ENCODE peak calls at places on chromosomes 6 and 20, in ten cellular contexts. One of them, this sample, is unnamed.

GRCh38 chr6:70136996-70137395 is 165.9 kb downstream of the COL9A1 start:
- DNase-seq in astrocyte of the cerebellum: no peak
- DNase-seq in adrenal gland: no peak
- DNase-seq in IMR-90: no peak
- DNase-seq in CD8-positive, alpha-beta T cell: no peak
- DNase-seq in choroid plexus epithelial cell: no peak
- DNase-seq in A549: no peak
- DNase-seq in PC-3: no peak
- DNase-seq in AG09309: no peak
- DNase-seq in BJ: no peak
- DNase-seq in this sample: no peak

GRCh38 chr6:89412071-89413005 is at the start of gene RRAGD:
- DNase-seq in adrenal gland: peak; percentile 86
- DNase-seq in A549: peak; percentile 50
- DNase-seq in BJ: no peak
- DNase-seq in AG09309: no peak
- DNase-seq in PC-3: peak; percentile 8
- DNase-seq in choroid plexus epithelial cell: no peak
- DNase-seq in CD8-positive, alpha-beta T cell: peak; percentile 11
- DNase-seq in astrocyte of the cerebellum: no peak
- DNase-seq in IMR-90: no peak
- DNase-seq in this sample: no peak

GRCh38 chr20:31712564-31713311 is 9.9 kb downstream of the BCL2L1 start:
- DNase-seq in CD8-positive, alpha-beta T cell: no peak
- DNase-seq in A549: peak; percentile 80
- DNase-seq in adrenal gland: peak; percentile 81
- DNase-seq in astrocyte of the cerebellum: peak; percentile 93
- DNase-seq in BJ: no peak
- DNase-seq in choroid plexus epithelial cell: peak; percentile 80
- DNase-seq in AG09309: no peak
- DNase-seq in PC-3: peak; percentile 97
- DNase-seq in IMR-90: peak; percentile 82
- DNase-seq in this sample: peak; percentile 90

GRCh38 chr6:28587011-28587745 is 61.5 kb downstream of the GPX5 start:
- DNase-seq in CD8-positive, alpha-beta T cell: peak; percentile 47
- DNase-seq in PC-3: peak; percentile 85
- DNase-seq in IMR-90: no peak
- DNase-seq in BJ: no peak
- DNase-seq in adrenal gland: peak; percentile 63
- DNase-seq in astrocyte of the cerebellum: no peak
- DNase-seq in choroid plexus epithelial cell: peak; percentile 60
- DNase-seq in AG09309: no peak
- DNase-seq in A549: peak; percentile 67
- DNase-seq in this sample: peak; percentile 36

GRCh38 chr6:7909323-7910276 is 988 bp downstream of the TXNDC5 start:
- DNase-seq in choroid plexus epithelial cell: peak; percentile 31
- DNase-seq in PC-3: peak; percentile 52
- DNase-seq in CD8-positive, alpha-beta T cell: no peak
- DNase-seq in A549: peak; percentile 49
- DNase-seq in astrocyte of the cerebellum: no peak
- DNase-seq in BJ: no peak
- DNase-seq in IMR-90: peak; percentile 27
- DNase-seq in adrenal gland: peak; percentile 69
- DNase-seq in AG09309: no peak
- DNase-seq in this sample: no peak

GRCh38 chr6:105258816-105259215 is 79.0 kb upstream of the POPDC3 start:
- DNase-seq in astrocyte of the cerebellum: no peak
- DNase-seq in PC-3: no peak
- DNase-seq in A549: no peak
- DNase-seq in choroid plexus epithelial cell: no peak
- DNase-seq in adrenal gland: no peak
- DNase-seq in AG09309: no peak
- DNase-seq in BJ: no peak
- DNase-seq in CD8-positive, alpha-beta T cell: no peak
- DNase-seq in IMR-90: no peak
- DNase-seq in this sample: no peak

GRCh38 chr6:2804516-2804915 is 37.1 kb downstream of the SERPINB1 start:
- DNase-seq in astrocyte of the cerebellum: no peak
- DNase-seq in A549: no peak
- DNase-seq in IMR-90: no peak
- DNase-seq in BJ: no peak
- DNase-seq in CD8-positive, alpha-beta T cell: no peak
- DNase-seq in AG09309: no peak
- DNase-seq in PC-3: no peak
- DNase-seq in choroid plexus epithelial cell: no peak
- DNase-seq in adrenal gland: no peak
- DNase-seq in this sample: no peak

GRCh38 chr6:5333653-5334052 is 72.3 kb downstream of the FARS2 start:
- DNase-seq in CD8-positive, alpha-beta T cell: no peak
- DNase-seq in IMR-90: peak; percentile 60
- DNase-seq in A549: no peak
- DNase-seq in choroid plexus epithelial cell: no peak
- DNase-seq in BJ: peak; percentile 17
- DNase-seq in PC-3: peak; percentile 63
- DNase-seq in AG09309: peak; percentile 13
- DNase-seq in astrocyte of the cerebellum: peak; percentile 16
- DNase-seq in adrenal gland: no peak
- DNase-seq in this sample: no peak

GRCh38 chr20:23087587-23088275 is 1.6 kb upstream of the CD93 start:
- DNase-seq in BJ: no peak
- DNase-seq in AG09309: no peak
- DNase-seq in PC-3: no peak
- DNase-seq in CD8-positive, alpha-beta T cell: no peak
- DNase-seq in A549: no peak
- DNase-seq in adrenal gland: no peak
- DNase-seq in IMR-90: no peak
- DNase-seq in choroid plexus epithelial cell: no peak
- DNase-seq in astrocyte of the cerebellum: no peak
- DNase-seq in this sample: no peak

GRCh38 chr20:23085415-23086055 is 589 bp downstream of the CD93 start:
- DNase-seq in astrocyte of the cerebellum: no peak
- DNase-seq in adrenal gland: no peak
- DNase-seq in AG09309: no peak
- DNase-seq in IMR-90: no peak
- DNase-seq in choroid plexus epithelial cell: no peak
- DNase-seq in A549: no peak
- DNase-seq in PC-3: no peak
- DNase-seq in CD8-positive, alpha-beta T cell: no peak
- DNase-seq in BJ: no peak
- DNase-seq in this sample: no peak

GRCh38 chr20:23086931-23087411 is 847 bp upstream of the CD93 start:
- DNase-seq in PC-3: no peak
- DNase-seq in A549: no peak
- DNase-seq in adrenal gland: peak; percentile 52
- DNase-seq in choroid plexus epithelial cell: no peak
- DNase-seq in CD8-positive, alpha-beta T cell: no peak
- DNase-seq in AG09309: no peak
- DNase-seq in astrocyte of the cerebellum: no peak
- DNase-seq in IMR-90: no peak
- DNase-seq in BJ: no peak
- DNase-seq in this sample: no peak

GRCh38 chr20:23084845-23085355 is 1.2 kb downstream of the CD93 start:
- DNase-seq in CD8-positive, alpha-beta T cell: no peak
- DNase-seq in A549: no peak
- DNase-seq in adrenal gland: no peak
- DNase-seq in PC-3: no peak
- DNase-seq in BJ: no peak
- DNase-seq in astrocyte of the cerebellum: no peak
- DNase-seq in choroid plexus epithelial cell: no peak
- DNase-seq in AG09309: no peak
- DNase-seq in IMR-90: no peak
- DNase-seq in this sample: no peak

DNA sequence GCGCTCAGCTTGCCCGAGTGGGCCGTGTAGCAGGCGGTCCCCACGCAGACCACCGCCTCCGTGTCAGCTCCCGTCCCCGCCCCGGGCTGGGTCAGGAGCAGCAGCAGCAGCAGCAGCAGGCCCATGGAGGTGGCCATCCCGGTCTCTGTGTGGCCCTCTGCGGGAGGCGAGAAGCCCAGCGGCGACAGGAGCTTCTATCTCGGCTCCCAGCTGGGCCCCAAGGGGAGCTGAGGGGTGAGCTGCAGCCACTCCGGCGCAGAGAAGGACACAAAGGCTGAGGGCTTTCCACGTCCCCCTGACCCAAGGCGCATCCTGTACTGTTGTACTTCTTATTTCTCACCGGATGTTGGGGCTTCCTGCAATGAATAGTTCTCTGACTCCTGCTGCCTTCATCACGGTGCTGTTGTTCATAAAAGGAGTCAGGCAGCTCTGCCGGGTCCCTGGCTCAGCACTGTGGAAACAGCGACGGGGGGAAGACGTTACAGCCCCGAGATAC is at the start of gene CD93:
- DNase-seq in CD8-positive, alpha-beta T cell: no peak
- DNase-seq in choroid plexus epithelial cell: peak; percentile 71
- DNase-seq in PC-3: no peak
- DNase-seq in astrocyte of the cerebellum: no peak
- DNase-seq in BJ: no peak
- DNase-seq in IMR-90: peak; percentile 10
- DNase-seq in adrenal gland: no peak
- DNase-seq in AG09309: no peak
- DNase-seq in A549: no peak
- DNase-seq in this sample: no peak
- H3K4me3 ChIP-seq in CD8-positive, alpha-beta T cell: no peak within 1 kb of the TSS
- H3K4me3 ChIP-seq in choroid plexus epithelial cell: no peak within 1 kb of the TSS
- H3K4me3 ChIP-seq in PC-3: no peak within 1 kb of the TSS
- H3K4me3 ChIP-seq in astrocyte of the cerebellum: no peak within 1 kb of the TSS
- H3K4me3 ChIP-seq in BJ: no peak within 1 kb of the TSS
- H3K4me3 ChIP-seq in IMR-90: no peak within 1 kb of the TSS
- H3K4me3 ChIP-seq in adrenal gland: no peak within 1 kb of the TSS
- H3K4me3 ChIP-seq in AG09309: no peak within 1 kb of the TSS
- H3K4me3 ChIP-seq in A549: no peak within 1 kb of the TSS
- H3K4me3 ChIP-seq in this sample: no peak within 1 kb of the TSS

GRCh38 chr20:44040202-44040915 is 125.7 kb downstream of the TOX2 start:
- DNase-seq in astrocyte of the cerebellum: no peak
- DNase-seq in BJ: no peak
- DNase-seq in PC-3: no peak
- DNase-seq in CD8-positive, alpha-beta T cell: no peak
- DNase-seq in adrenal gland: no peak
- DNase-seq in A549: no peak
- DNase-seq in choroid plexus epithelial cell: no peak
- DNase-seq in IMR-90: no peak
- DNase-seq in AG09309: no peak
- DNase-seq in this sample: no peak

GRCh38 chr20:44039147-44039546 is 124.5 kb downstream of the TOX2 start:
- DNase-seq in CD8-positive, alpha-beta T cell: no peak
- DNase-seq in BJ: no peak
- DNase-seq in choroid plexus epithelial cell: no peak
- DNase-seq in A549: no peak
- DNase-seq in AG09309: no peak
- DNase-seq in PC-3: no peak
- DNase-seq in adrenal gland: no peak
- DNase-seq in IMR-90: no peak
- DNase-seq in astrocyte of the cerebellum: no peak
- DNase-seq in this sample: no peak

GRCh38 chr20:44039741-44040140 is 125.1 kb downstream of the TOX2 start:
- DNase-seq in IMR-90: no peak
- DNase-seq in PC-3: no peak
- DNase-seq in astrocyte of the cerebellum: no peak
- DNase-seq in BJ: no peak
- DNase-seq in AG09309: no peak
- DNase-seq in choroid plexus epithelial cell: no peak
- DNase-seq in A549: no peak
- DNase-seq in CD8-positive, alpha-beta T cell: no peak
- DNase-seq in adrenal gland: no peak
- DNase-seq in this sample: no peak

GRCh38 chr20:44038681-44039123 is 124.0 kb downstream of the TOX2 start:
- DNase-seq in PC-3: no peak
- DNase-seq in AG09309: no peak
- DNase-seq in adrenal gland: no peak
- DNase-seq in astrocyte of the cerebellum: no peak
- DNase-seq in CD8-positive, alpha-beta T cell: no peak
- DNase-seq in IMR-90: no peak
- DNase-seq in choroid plexus epithelial cell: no peak
- DNase-seq in BJ: no peak
- DNase-seq in A549: no peak
- DNase-seq in this sample: no peak

GRCh38 chr20:44041001-44041400 is 126.3 kb downstream of the TOX2 start:
- DNase-seq in IMR-90: no peak
- DNase-seq in AG09309: no peak
- DNase-seq in PC-3: no peak
- DNase-seq in astrocyte of the cerebellum: no peak
- DNase-seq in A549: no peak
- DNase-seq in CD8-positive, alpha-beta T cell: no peak
- DNase-seq in choroid plexus epithelial cell: no peak
- DNase-seq in BJ: no peak
- DNase-seq in adrenal gland: no peak
- DNase-seq in this sample: no peak
- TF ChIP-seq CTCF in IMR-90: no peak
- TF ChIP-seq CTCF in AG09309: no peak
- TF ChIP-seq CTCF in PC-3: no peak
- TF ChIP-seq CTCF in astrocyte of the cerebellum: no peak
- TF ChIP-seq CTCF in A549: no peak
- TF ChIP-seq CTCF in CD8-positive, alpha-beta T cell: no peak
- TF ChIP-seq CTCF in choroid plexus epithelial cell: no peak
- TF ChIP-seq CTCF in BJ: no peak
- TF ChIP-seq CTCF in adrenal gland: no peak
- TF ChIP-seq CTCF in this sample: no peak

GRCh38 chr6:158812611-158813010 is 6.6 kb downstream of the EZR start:
- DNase-seq in PC-3: no peak
- DNase-seq in A549: no peak
- DNase-seq in BJ: no peak
- DNase-seq in IMR-90: no peak
- DNase-seq in astrocyte of the cerebellum: no peak
- DNase-seq in AG09309: no peak
- DNase-seq in choroid plexus epithelial cell: no peak
- DNase-seq in CD8-positive, alpha-beta T cell: no peak
- DNase-seq in adrenal gland: no peak
- DNase-seq in this sample: no peak

GRCh38 chr6:158815915-158816314 is 3.3 kb downstream of the EZR start:
- DNase-seq in A549: no peak
- DNase-seq in PC-3: no peak
- DNase-seq in BJ: no peak
- DNase-seq in AG09309: no peak
- DNase-seq in CD8-positive, alpha-beta T cell: no peak
- DNase-seq in choroid plexus epithelial cell: no peak
- DNase-seq in adrenal gland: no peak
- DNase-seq in IMR-90: no peak
- DNase-seq in astrocyte of the cerebellum: no peak
- DNase-seq in this sample: no peak

GRCh38 chr6:158815379-158815724 is 3.8 kb downstream of the EZR start:
- DNase-seq in IMR-90: no peak
- DNase-seq in PC-3: no peak
- DNase-seq in CD8-positive, alpha-beta T cell: no peak
- DNase-seq in astrocyte of the cerebellum: no peak
- DNase-seq in BJ: no peak
- DNase-seq in AG09309: no peak
- DNase-seq in A549: no peak
- DNase-seq in choroid plexus epithelial cell: no peak
- DNase-seq in adrenal gland: no peak
- DNase-seq in this sample: no peak

GRCh38 chr6:158810149-158811095 is 8.7 kb downstream of the EZR start:
- DNase-seq in PC-3: no peak
- DNase-seq in choroid plexus epithelial cell: no peak
- DNase-seq in A549: no peak
- DNase-seq in BJ: no peak
- DNase-seq in adrenal gland: no peak
- DNase-seq in CD8-positive, alpha-beta T cell: no peak
- DNase-seq in astrocyte of the cerebellum: no peak
- DNase-seq in IMR-90: no peak
- DNase-seq in AG09309: no peak
- DNase-seq in this sample: no peak

GRCh38 chr6:158813032-158813431 is 6.1 kb downstream of the EZR start:
- DNase-seq in choroid plexus epithelial cell: no peak
- DNase-seq in PC-3: no peak
- DNase-seq in CD8-positive, alpha-beta T cell: no peak
- DNase-seq in AG09309: no peak
- DNase-seq in adrenal gland: no peak
- DNase-seq in A549: no peak
- DNase-seq in BJ: no peak
- DNase-seq in IMR-90: no peak
- DNase-seq in astrocyte of the cerebellum: no peak
- DNase-seq in this sample: no peak
- H3K4me3 ChIP-seq in choroid plexus epithelial cell: no peak overlapping the region
- H3K4me3 ChIP-seq in PC-3: peak overlapping the region; percentile 4
- H3K4me3 ChIP-seq in CD8-positive, alpha-beta T cell: no peak overlapping the region
- H3K4me3 ChIP-seq in AG09309: no peak overlapping the region
- H3K4me3 ChIP-seq in adrenal gland: no peak overlapping the region
- H3K4me3 ChIP-seq in A549: peak overlapping the region; percentile 17
- H3K4me3 ChIP-seq in BJ: no peak overlapping the region
- H3K4me3 ChIP-seq in IMR-90: no peak overlapping the region
- H3K4me3 ChIP-seq in astrocyte of the cerebellum: no peak overlapping the region
- H3K4me3 ChIP-seq in this sample: peak overlapping the region; percentile 7

GRCh38 chr6:87029711-87030314 is 65.1 kb downstream of the CGA start:
- DNase-seq in adrenal gland: peak; percentile 7
- DNase-seq in choroid plexus epithelial cell: peak; percentile 85
- DNase-seq in astrocyte of the cerebellum: peak; percentile 55
- DNase-seq in PC-3: peak; percentile 53
- DNase-seq in IMR-90: peak; percentile 72
- DNase-seq in BJ: no peak
- DNase-seq in CD8-positive, alpha-beta T cell: no peak
- DNase-seq in A549: peak; percentile 8
- DNase-seq in AG09309: peak; percentile 40
- DNase-seq in this sample: peak; percentile 1
- TF ChIP-seq CTCF in adrenal gland: peak; percentile 51
- TF ChIP-seq CTCF in choroid plexus epithelial cell: peak; percentile 66
- TF ChIP-seq CTCF in astrocyte of the cerebellum: peak; percentile 47
- TF ChIP-seq CTCF in PC-3: peak; percentile 71
- TF ChIP-seq CTCF in IMR-90: peak; percentile 60
- TF ChIP-seq CTCF in BJ: peak; percentile 64
- TF ChIP-seq CTCF in CD8-positive, alpha-beta T cell: peak; percentile 18
- TF ChIP-seq CTCF in A549: peak; percentile 46
- TF ChIP-seq CTCF in AG09309: peak; percentile 51
- TF ChIP-seq CTCF in this sample: peak; percentile 71